ENCODE peak calls at places on chromosome 18, in four cellular contexts. Z, C, D and U are unnamed samples.

GRCh38 chr18:57891707-57892391 is 88.7 kb upstream of the ATP8B1 start:
- DNase-seq in Z (no peak), C (no peak), D (no peak), U (no peak)

GRCh38 chr18:35467624-35468016 is 30.1 kb downstream of the INO80C start:
- DNase-seq in Z (no peak), C (peak; percentile 32), D (no peak), U (no peak)

GRCh38 chr18:35811896-35812295 is 160.6 kb upstream of the RMP24 start:
- DNase-seq in Z (no peak), C (no peak), D (no peak), U (no peak)

GRCh38 chr18:58132595-58133191 is 88.7 kb downstream of the NEDD4L start:
- DNase-seq in Z (no peak), C (no peak), D (no peak), U (no peak)

GRCh38 chr18:44473394-44474066 is 207.2 kb upstream of the SETBP1 start:
- DNase-seq in Z (no peak), C (no peak), D (no peak), U (no peak)

GRCh38 chr18:10736984-10737383 is 211.2 kb downstream of the NAPG start:
- DNase-seq in Z (no peak), C (no peak), D (no peak), U (no peak)

GRCh38 chr18:13514558-13514957 is 211.8 kb downstream of the FAM210A start:
- DNase-seq in Z (no peak), C (no peak), D (no peak), U (no peak)

GRCh38 chr18:59787998-59788875 is 91.0 kb upstream of the CCBE1 start:
- DNase-seq in Z (no peak), C (no peak), D (no peak), U (no peak)

GRCh38 chr18:51194604-51195003 is 2.9 kb downstream of the MEX3C start:
- DNase-seq in Z (no peak), C (no peak), D (no peak), U (no peak)

GRCh38 chr18:50461251-50461650 is 86.4 kb downstream of the SKA1 start:
- DNase-seq in Z (no peak), C (no peak), D (no peak), U (no peak)

GRCh38 chr18:31553800-31554199 is 37.9 kb upstream of the TTR start:
- DNase-seq in Z (no peak), C (no peak), D (no peak), U (no peak)

GRCh38 chr18:75089748-75090327 is 119.1 kb downstream of the PTGR3 start:
- DNase-seq in Z (no peak), C (no peak), D (no peak), U (no peak)

GRCh38 chr18:62999392-62999791 is 284.1 kb downstream of the PHLPP1 start:
- DNase-seq in Z (peak; percentile 38), C (no peak), D (no peak), U (no peak)

GRCh38 chr18:11042247-11042646 is 107.1 kb downstream of the PIEZO2 start:
- DNase-seq in Z (no peak), C (no peak), D (no peak), U (no peak)

GRCh38 chr18:21100141-21100540 is 11.5 kb downstream of the ROCK1 start:
- DNase-seq in Z (no peak), C (no peak), D (no peak), U (no peak)

GRCh38 chr18:53660306-53660705 is 564.2 kb downstream of the MBD2 start:
- DNase-seq in Z (no peak), C (no peak), D (no peak), U (no peak)

GRCh38 chr18:66646622-66647021 is 42.7 kb upstream of the CDH19 start:
- DNase-seq in Z (no peak), C (no peak), D (no peak), U (no peak)

GRCh38 chr18:5475252-5475651 is 68.5 kb downstream of the EPB41L3 start:
- DNase-seq in Z (no peak), C (no peak), D (no peak), U (no peak)

GRCh38 chr18:58454406-58455061 is 174.4 kb downstream of the ALPK2 start:
- DNase-seq in Z (no peak), C (no peak), D (no peak), U (no peak)

GRCh38 chr18:58785171-58785805 is 79.4 kb upstream of the ZNF532 start:
- DNase-seq in Z (peak; percentile 53), C (no peak), D (no peak), U (no peak)

GRCh38 chr18:28204154-28204553 is 27.2 kb upstream of the CDH2 start:
- DNase-seq in Z (no peak), C (no peak), D (no peak), U (no peak)

GRCh38 chr18:58256316-58257080 is 212.5 kb downstream of the NEDD4L start:
- DNase-seq in Z (no peak), C (no peak), D (no peak), U (no peak)

GRCh38 chr18:44803019-44803650 is 122.4 kb downstream of the SETBP1 start:
- DNase-seq in Z (peak; percentile 78), C (no peak), D (no peak), U (no peak)

GRCh38 chr18:45448871-45449270 is 166.4 kb upstream of the SLC14A2 start:
- DNase-seq in Z (no peak), C (no peak), D (no peak), U (no peak)

GRCh38 chr18:25726278-25726677 is 364.1 kb downstream of the SS18 start:
- DNase-seq in Z (no peak), C (no peak), D (no peak), U (no peak)

GRCh38 chr18:80148316-80149199 is 39.5 kb downstream of the ADNP2 start:
- DNase-seq in Z (peak; percentile 38), C (peak; percentile 47), D (no peak), U (no peak)

GRCh38 chr18:23468753-23469459 is 15.8 kb downstream of the RIOK3 start:
- DNase-seq in Z (no peak), C (no peak), D (no peak), U (no peak)
- TF ChIP-seq CTCF in Z (no peak), C (no peak), D (no peak), U (no peak)

DNA sequence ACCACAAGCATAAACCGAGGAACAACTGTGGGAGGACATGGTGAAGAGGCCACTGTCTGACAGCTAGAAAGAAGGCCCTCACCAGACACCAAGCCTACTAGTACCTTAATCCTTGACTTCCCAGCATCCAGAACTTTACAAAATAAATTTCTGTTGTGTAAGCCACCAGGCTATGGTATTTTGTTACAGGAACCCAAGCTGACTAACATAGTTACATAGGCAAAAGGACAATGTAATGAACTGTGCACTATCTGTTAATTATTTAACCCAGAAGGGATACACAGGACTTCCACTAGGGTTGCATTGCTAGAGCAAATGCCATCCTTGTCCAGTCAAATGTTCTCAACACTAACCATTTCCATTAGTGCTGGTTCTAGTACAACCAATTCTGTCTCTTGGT is 47.7 kb upstream of the DOK6 start:
- DNase-seq in Z (no peak), C (no peak), D (no peak), U (no peak)
- TF ChIP-seq CTCF in Z (no peak), C (no peak), D (no peak), U (no peak)

GRCh38 chr18:9148239-9148552 is 11.6 kb downstream of the ANKRD12 start:
- DNase-seq in Z (no peak), C (no peak), D (no peak), U (no peak)
- TF ChIP-seq CTCF in Z (peak; percentile 7), C (no peak), D (peak; percentile 39), U (no peak)

DNA sequence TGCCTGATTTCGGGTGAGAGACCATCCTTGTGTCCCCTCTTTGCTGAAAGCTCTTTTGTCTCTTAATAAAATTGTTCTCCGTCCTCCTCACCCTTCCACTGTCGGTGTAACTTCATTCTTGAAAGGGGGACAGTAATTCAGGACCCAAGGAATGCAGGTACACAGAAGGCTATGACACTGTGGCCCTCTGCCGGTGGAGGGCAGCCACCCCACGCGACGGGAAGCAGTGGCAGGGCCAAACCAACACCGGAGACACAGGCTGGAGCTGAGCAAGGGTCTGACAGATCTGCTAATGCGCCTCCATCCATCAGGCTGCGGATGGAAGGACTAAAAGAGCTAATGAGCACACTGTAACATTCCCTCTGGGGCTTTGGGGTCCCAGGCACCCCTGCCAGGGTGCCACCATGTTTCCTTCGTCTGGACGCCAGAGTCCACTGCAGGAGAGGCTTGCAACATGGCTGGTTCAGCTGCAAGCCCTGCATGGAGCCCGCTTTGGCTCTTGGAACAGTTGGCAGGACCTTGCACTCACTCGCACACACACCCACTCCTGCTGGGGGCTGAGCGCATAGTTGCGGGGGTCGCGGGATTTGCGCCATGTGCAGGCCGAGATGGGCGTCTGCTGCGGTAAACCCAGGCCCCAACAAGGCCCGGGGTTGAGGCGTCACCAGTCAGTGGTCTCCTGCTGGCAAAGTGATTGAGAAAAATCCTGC is 544.1 kb upstream of the CDH7 start:
- DNase-seq in Z (no peak), C (no peak), D (no peak), U (no peak)
- TF ChIP-seq CTCF in Z (no peak), C (no peak), D (no peak), U (no peak)

GRCh38 chr18:48540329-48541025 is 1.6 kb downstream of the CTIF start:
- DNase-seq in Z (peak; percentile 84), C (peak; percentile 55), D (peak; percentile 25), U (peak; percentile 39)
- TF ChIP-seq CTCF in Z (no peak), C (no peak), D (no peak), U (no peak)

GRCh38 chr18:61612517-61612916 is 279.3 kb downstream of the CDH20 start:
- DNase-seq in Z (no peak), C (no peak), D (no peak), U (no peak)
- TF ChIP-seq CTCF in Z (no peak), C (no peak), D (no peak), U (no peak)

GRCh38 chr18:69469444-69469919 is 68.8 kb downstream of the DOK6 start:
- DNase-seq in Z (no peak), C (no peak), D (no peak), U (peak; percentile 25)
- TF ChIP-seq CTCF in Z (no peak), C (no peak), D (no peak), U (peak; percentile 19)

GRCh38 chr18:74040459-74041332 is 106.9 kb downstream of the FBXO15 start:
- DNase-seq in Z (peak; percentile 61), C (peak; percentile 72), D (no peak), U (peak; percentile 49)
- TF ChIP-seq CTCF in Z (peak; percentile 68), C (peak; percentile 66), D (peak; percentile 16), U (peak; percentile 52)

GRCh38 chr18:78632111-78632541 is 347.5 kb upstream of the SALL3 start:
- DNase-seq in Z (no peak), C (no peak), D (no peak), U (no peak)
- TF ChIP-seq CTCF in Z (no peak), C (no peak), D (no peak), U (no peak)